ENCODE peak calls at places on chromosomes 2 and 18, in five cellular contexts. K is CD8-positive, alpha-beta T cell; L is PC-9; M is adrenal gland; V is WTC11. G is an unnamed sample.

GRCh38 chr2:10332402-10333246 is 29.9 kb downstream of the HPCAL1 start:
- DNase-seq in K (no peak), L (no peak), M (no peak), V (no peak), G (no peak)

GRCh38 chr2:210546424-210547223 is 9.8 kb upstream of the CPS1 start:
- DNase-seq in K (no peak), L (no peak), M (peak), V (peak), G (no peak)

GRCh38 chr2:67065046-67065445 is 332.1 kb upstream of the ETAA1 start:
- DNase-seq in K (no peak), L (no peak), M (peak), V (no peak), G (no peak)

GRCh38 chr2:240558229-240558885 is 569 bp upstream of the ANKMY1 start:
- DNase-seq in K (no peak), L (no peak), M (no peak), V (no peak), G (no peak)

GRCh38 chr2:240433973-240434727 is 1.3 kb upstream of the GPC1 start:
- DNase-seq in K (no peak), L (peak), M (peak), V (no peak), G (peak)

GRCh38 chr2:3414133-3414856 is 34.8 kb downstream of the TRAPPC12 start:
- DNase-seq in K (no peak), L (no peak), M (no peak), V (no peak), G (no peak)

GRCh38 chr2:31578316-31578715 is 2.4 kb downstream of the SRD5A2 start:
- DNase-seq in K (no peak), L (no peak), M (no peak), V (no peak), G (no peak)

GRCh38 chr18:74281011-74281638 is 10.6 kb downstream of the CYB5A start:
- DNase-seq in K (no peak), L (no peak), M (no peak), V (peak), G (no peak)

GRCh38 chr18:80126797-80127196 is 17.7 kb downstream of the ADNP2 start:
- DNase-seq in K (no peak), L (no peak), M (no peak), V (no peak), G (no peak)

GRCh38 chr18:10029711-10030110 is 115.9 kb downstream of the VAPA start:
- DNase-seq in K (no peak), L (no peak), M (no peak), V (no peak), G (no peak)

GRCh38 chr2:162821176-162821575 is 17.4 kb downstream of the KCNH7 start:
- DNase-seq in K (no peak), L (no peak), M (no peak), V (no peak), G (no peak)

DNA sequence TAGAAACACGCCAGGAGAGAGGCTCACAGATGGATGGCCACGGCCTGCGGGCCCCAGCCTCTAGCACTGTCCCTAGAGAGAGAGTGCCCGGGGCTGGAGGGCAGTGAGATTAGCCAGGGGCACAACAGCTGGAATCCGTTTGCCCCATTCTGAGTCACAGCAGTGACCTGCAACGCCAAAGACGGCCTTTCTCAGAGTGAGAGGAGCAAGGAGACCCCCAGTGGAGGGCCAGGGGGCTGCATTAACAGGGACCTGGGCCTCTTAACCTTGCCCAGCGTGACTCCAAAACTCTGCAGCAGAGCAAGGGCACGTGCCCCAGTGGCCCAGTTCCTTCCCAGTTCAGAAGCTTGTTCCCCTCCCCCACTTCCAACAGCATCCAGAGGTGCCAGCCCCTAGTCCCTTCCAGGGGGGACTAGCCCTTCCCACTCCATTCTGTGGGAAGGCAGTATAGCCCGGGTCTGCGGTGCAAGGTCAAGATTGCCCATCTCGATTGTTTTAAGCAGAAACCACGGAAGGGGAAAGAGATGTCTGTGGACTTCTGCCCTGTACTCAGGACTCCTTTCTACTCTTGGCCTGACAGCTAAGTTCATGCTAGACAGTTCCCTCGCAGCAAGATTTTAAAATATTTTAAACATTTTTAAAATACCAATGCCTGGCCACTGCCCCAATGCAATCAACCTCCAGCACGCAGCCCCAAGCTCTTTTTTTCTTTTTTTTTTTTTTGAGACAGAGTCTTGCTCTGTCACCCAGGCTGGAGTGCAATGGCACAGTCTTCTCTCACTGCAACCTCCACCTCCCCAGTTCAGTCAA is 50.9 kb upstream of the BIN1 start:
- DNase-seq in K (no peak), L (no peak), M (no peak), V (peak), G (no peak)
- TF ChIP-seq CTCF in K (no peak), L (no peak), M (no peak), V (no peak), G (no peak)

GRCh38 chr18:6256521-6256920 is 158.2 kb downstream of the L3MBTL4 start:
- DNase-seq in K (no peak), L (no peak), M (peak), V (no peak), G (no peak)

GRCh38 chr18:6255121-6255742 is 159.5 kb downstream of the L3MBTL4 start:
- DNase-seq in K (no peak), L (no peak), M (no peak), V (no peak), G (no peak)

GRCh38 chr18:6261938-6262337 is 152.8 kb downstream of the L3MBTL4 start:
- DNase-seq in K (no peak), L (no peak), M (no peak), V (no peak), G (no peak)

GRCh38 chr18:6257950-6258349 is 156.8 kb downstream of the L3MBTL4 start:
- DNase-seq in K (no peak), L (no peak), M (no peak), V (peak), G (no peak)
- TF ChIP-seq CTCF in K (no peak), L (no peak), M (no peak), V (no peak), G (no peak)

GRCh38 chr2:219995409-219995808 is 368.0 kb downstream of the SLC4A3 start:
- DNase-seq in K (no peak), L (no peak), M (no peak), V (no peak), G (no peak)

GRCh38 chr2:219996366-219996765 is 368.9 kb downstream of the SLC4A3 start:
- DNase-seq in K (no peak), L (no peak), M (no peak), V (no peak), G (no peak)

GRCh38 chr2:219998714-219999227 is 371.3 kb downstream of the SLC4A3 start:
- DNase-seq in K (no peak), L (no peak), M (no peak), V (no peak), G (no peak)

GRCh38 chr2:219998099-219998498 is 370.7 kb downstream of the SLC4A3 start:
- DNase-seq in K (no peak), L (no peak), M (no peak), V (peak), G (no peak)

GRCh38 chr2:219997341-219997851 is 370.0 kb downstream of the SLC4A3 start:
- DNase-seq in K (no peak), L (peak), M (peak), V (peak), G (peak)
- TF ChIP-seq CTCF in K (no peak), L (peak), M (peak), V (peak), G (peak)

DNA sequence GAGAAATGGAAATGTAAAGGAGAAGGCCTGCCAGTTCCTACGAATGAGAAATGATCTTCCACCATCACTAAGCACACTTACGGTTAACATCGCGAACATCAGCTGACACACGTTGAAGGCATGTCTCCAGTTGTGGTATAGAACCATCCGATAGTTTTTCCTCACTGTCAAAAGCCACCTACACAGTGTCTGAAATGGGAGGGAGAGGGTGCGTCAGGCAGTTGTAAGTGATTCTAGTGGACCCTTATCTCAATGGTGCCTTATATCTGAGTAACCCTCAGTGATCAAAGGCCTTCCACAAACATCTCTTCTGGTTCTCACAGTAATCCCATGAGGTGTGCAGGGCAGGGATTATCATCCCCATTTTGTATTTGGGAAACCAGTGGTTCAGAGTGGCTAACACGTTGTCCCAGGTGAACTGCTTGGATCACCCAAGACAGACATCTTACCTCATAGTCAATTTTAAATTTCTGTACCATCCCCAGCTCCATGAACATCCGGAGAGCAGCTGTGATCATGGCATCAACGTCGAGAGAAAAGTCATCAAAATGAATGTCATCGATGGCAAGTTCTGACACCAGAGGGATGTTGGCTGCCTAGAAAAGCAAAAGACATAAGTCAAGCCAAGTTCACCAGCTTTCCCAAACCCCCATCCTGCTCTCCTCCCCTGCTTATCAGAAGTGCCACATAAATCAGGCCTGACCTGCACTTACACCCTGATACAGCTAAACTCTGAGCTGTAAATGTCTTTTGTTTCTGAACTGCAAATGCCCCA is 335.2 kb downstream of the AGPS start:
- DNase-seq in K (no peak), L (no peak), M (peak), V (no peak), G (no peak)
- TF ChIP-seq CTCF in K (no peak), L (no peak), M (no peak), V (no peak), G (no peak)

GRCh38 chr2:119008108-119008507 is 66.1 kb downstream of the MARCO start:
- DNase-seq in K (no peak), L (no peak), M (no peak), V (no peak), G (no peak)
- TF ChIP-seq CTCF in K (no peak), L (no peak), M (no peak), V (no peak), G (no peak)

GRCh38 chr18:78878335-78878734 is 101.3 kb upstream of the SALL3 start:
- DNase-seq in K (no peak), L (no peak), M (no peak), V (no peak), G (no peak)

GRCh38 chr18:78876868-78877267 is 102.8 kb upstream of the SALL3 start:
- DNase-seq in K (no peak), L (no peak), M (no peak), V (no peak), G (no peak)

GRCh38 chr18:78873916-78874505 is 105.6 kb upstream of the SALL3 start:
- DNase-seq in K (no peak), L (no peak), M (no peak), V (no peak), G (no peak)

GRCh38 chr18:78875998-78876650 is 103.5 kb upstream of the SALL3 start:
- DNase-seq in K (no peak), L (no peak), M (no peak), V (no peak), G (no peak)

GRCh38 chr18:78875268-78875997 is 104.2 kb upstream of the SALL3 start:
- DNase-seq in K (no peak), L (peak), M (peak), V (peak), G (no peak)
- TF ChIP-seq CTCF in K (peak), L (peak), M (peak), V (peak), G (no peak)

GRCh38 chr2:74349889-74350288 is 6.7 kb upstream of the SLC4A5 start:
- DNase-seq in K (no peak), L (no peak), M (no peak), V (no peak), G (no peak)

GRCh38 chr2:74345272-74345943 is 2.2 kb upstream of the SLC4A5 start:
- DNase-seq in K (no peak), L (no peak), M (no peak), V (no peak), G (no peak)

GRCh38 chr2:74343316-74343715 is at the start of gene SLC4A5:
- DNase-seq in K (no peak), L (no peak), M (no peak), V (no peak), G (no peak)

GRCh38 chr2:74347747-74348146 is 4.5 kb upstream of the SLC4A5 start:
- DNase-seq in K (no peak), L (no peak), M (no peak), V (no peak), G (no peak)
- TF ChIP-seq CTCF in K (no peak), L (no peak), M (no peak), V (no peak), G (no peak)

GRCh38 chr2:152925540-152926448 is 207.4 kb downstream of the ARL6IP6 start:
- DNase-seq in K (no peak), L (peak), M (peak), V (peak), G (peak)
- TF ChIP-seq CTCF in K (no peak), L (peak), M (peak), V (peak), G (peak)

G was measured in Calu3.